ENCODE peak calls at places on chromosomes 6 and 20, in five cellular contexts. Q is breast epithelium, Y is HepG2, P is Panc1, K is spleen. I is an unnamed sample.
A peak's percentile ranks its signal among the peaks of the same experiment; 100 is the strongest.

GRCh38 chr6:108438918-108439317 is 121.8 kb upstream of the FOXO3 start:
- DNase-seq in Q (no peak), P (no peak), Y (no peak), K (no peak), I (peak; percentile 74)

GRCh38 chr6:29627762-29628418 is 5.1 kb downstream of the GABBR1 start:
- DNase-seq in P (no peak), Y (no peak), Q (no peak), K (peak; percentile 90), I (no peak)

GRCh38 chr6:593907-594212 is 63.0 kb downstream of the HUS1B start:
- DNase-seq in K (no peak), P (no peak), Q (no peak), Y (no peak), I (no peak)

GRCh38 chr6:37614059-37614940 is 83.4 kb downstream of the MDGA1 start:
- DNase-seq in Q (no peak), Y (no peak), P (no peak), K (no peak), I (no peak)

GRCh38 chr6:143575440-143575839 is 63.9 kb upstream of the FUCA2 start:
- DNase-seq in P (peak; percentile 73), K (no peak), Q (no peak), Y (peak; percentile 83), I (peak; percentile 70)

GRCh38 chr6:87154641-87155271 is 609 bp upstream of the ZNF292 start:
- DNase-seq in Y (no peak), K (no peak), Q (no peak), P (no peak), I (peak; percentile 55)

GRCh38 chr6:50264995-50265571 is 215.4 kb upstream of the DEFB112 start:
- DNase-seq in Y (peak; percentile 9), K (no peak), P (no peak), Q (no peak), I (no peak)

GRCh38 chr6:130587778-130588520 is 222.1 kb downstream of the TMEM200A start:
- DNase-seq in Y (no peak), P (no peak), K (no peak), Q (no peak), I (no peak)

GRCh38 chr6:73873081-73873480 is 177.1 kb downstream of the CD109 start:
- DNase-seq in Y (no peak), K (no peak), P (no peak), Q (no peak), I (no peak)

GRCh38 chr6:32967151-32968091 is 973 bp upstream of the BRD2 start:
- DNase-seq in K (no peak), Y (peak; percentile 87), P (no peak), Q (no peak), I (peak; percentile 76)

GRCh38 chr20:278607-279571 is 11.7 kb downstream of the C20orf96 start:
- DNase-seq in Q (peak; percentile 78), P (no peak), K (no peak), Y (no peak), I (no peak)

GRCh38 chr20:47610247-47610944 is 108.7 kb downstream of the NCOA3 start:
- DNase-seq in Y (no peak), K (no peak), P (peak; percentile 79), Q (no peak), I (peak; percentile 13)

GRCh38 chr6:105539879-105540278 is 137.0 kb upstream of the PREP start:
- DNase-seq in P (no peak), Y (no peak), K (no peak), Q (no peak), I (no peak)

GRCh38 chr6:143264291-143264834 is 186.1 kb downstream of the ADAT2 start:
- DNase-seq in K (no peak), Y (no peak), Q (no peak), P (no peak), I (no peak)

GRCh38 chr20:35883341-35883777 is 70.9 kb downstream of the SCAND1 start:
- DNase-seq in P (no peak), Y (no peak), Q (no peak), K (no peak), I (no peak)

GRCh38 chr20:35884541-35884865 is 69.8 kb downstream of the SCAND1 start:
- DNase-seq in P (no peak), Y (no peak), Q (no peak), K (no peak), I (no peak)

GRCh38 chr20:35885212-35885611 is 69.1 kb downstream of the SCAND1 start:
- DNase-seq in Q (no peak), K (no peak), P (no peak), Y (no peak), I (no peak)

GRCh38 chr20:35881676-35882075 is 72.6 kb downstream of the SCAND1 start:
- DNase-seq in K (no peak), P (no peak), Y (no peak), Q (no peak), I (no peak)

GRCh38 chr20:35883778-35884540 is 70.3 kb downstream of the SCAND1 start:
- DNase-seq in Q (peak; percentile 62), Y (peak; percentile 82), K (peak; percentile 82), P (peak; percentile 95), I (peak; percentile 74)
- TF ChIP-seq POLR2AphosphoS5 in Q (peak; percentile 43), Y (no peak), K (no peak), P (no peak), I (no peak)

GRCh38 chr20:38369387-38369786 is 23.1 kb downstream of the LBP start:
- DNase-seq in Y (peak; percentile 47), P (no peak), K (no peak), Q (no peak), I (no peak)
- TF ChIP-seq POLR2AphosphoS5 in Y (no peak), P (no peak), K (no peak), Q (no peak), I (no peak)

GRCh38 chr20:5553194-5553815 is 196.9 kb upstream of the SHLD1 start:
- DNase-seq in Q (no peak), K (no peak), Y (no peak), P (no peak), I (no peak)

GRCh38 chr20:5552154-5552553 is 198.0 kb upstream of the SHLD1 start:
- DNase-seq in Q (no peak), P (no peak), K (no peak), Y (no peak), I (no peak)

GRCh38 chr20:5551621-5552020 is 198.6 kb upstream of the SHLD1 start:
- DNase-seq in K (no peak), Y (no peak), P (no peak), Q (no peak), I (no peak)

GRCh38 chr20:5549200-5549599 is 201.0 kb upstream of the SHLD1 start:
- DNase-seq in P (no peak), K (no peak), Q (no peak), Y (no peak), I (no peak)

DNA sequence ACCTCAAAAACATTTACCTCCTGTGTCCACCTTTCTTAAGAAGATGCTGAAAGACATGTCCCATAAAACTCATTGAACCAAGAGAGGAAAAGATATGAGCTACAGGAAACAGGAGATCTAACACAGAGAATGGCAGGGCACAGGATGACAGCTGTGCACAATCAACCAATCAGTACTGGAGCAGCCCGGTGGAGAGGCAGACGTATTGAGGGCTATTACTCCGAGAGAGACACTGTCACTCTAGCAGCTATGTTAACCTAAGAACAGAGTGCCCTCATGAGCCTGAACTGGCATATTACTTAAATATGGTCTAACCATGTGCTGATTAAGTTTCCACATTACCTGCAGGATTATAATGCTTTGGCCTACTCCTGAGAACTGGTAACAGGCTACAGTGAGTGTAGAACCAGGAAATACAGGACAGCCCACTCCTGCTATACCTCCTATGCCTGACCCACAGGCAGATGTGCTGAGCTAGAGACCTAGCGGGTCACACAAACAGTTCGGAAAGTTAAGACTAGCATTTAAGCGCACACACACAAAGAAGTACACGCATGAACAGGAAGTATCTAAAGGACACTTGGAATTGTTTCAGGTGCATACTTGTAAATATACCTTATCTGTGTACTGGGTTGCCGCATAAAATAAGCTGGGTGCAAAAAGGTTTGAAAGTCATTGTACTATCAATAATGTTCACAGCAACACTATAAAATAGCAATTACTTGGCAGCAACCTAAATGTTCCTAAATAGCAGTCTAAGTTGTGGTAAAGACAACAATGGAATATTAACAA is 199.3 kb upstream of the SHLD1 start:
- DNase-seq in Q (no peak), K (no peak), P (no peak), Y (no peak), I (no peak)
- TF ChIP-seq POLR2AphosphoS5 in Q (no peak), K (no peak), P (no peak), Y (no peak), I (no peak)

GRCh38 chr20:45358282-45359068 is 4.5 kb upstream of the SYS1 start:
- DNase-seq in Y (peak; percentile 64), K (no peak), Q (peak; percentile 81), P (no peak), I (peak; percentile 84)
- TF ChIP-seq POLR2AphosphoS5 in Y (no peak), K (no peak), Q (peak; percentile 89), P (no peak), I (no peak)

GRCh38 chr6:26286168-26286854 is 78.7 kb upstream of the BTN3A2 start:
- DNase-seq in Q (peak; percentile 81), K (peak; percentile 83), Y (peak; percentile 63), P (no peak), I (peak; percentile 55)
- TF ChIP-seq POLR2AphosphoS5 in Q (peak; percentile 82), K (no peak), Y (no peak), P (peak; percentile 93), I (no peak)

GRCh38 chr6:78484181-78485064 is 382.9 kb upstream of the IRAK1BP1 start:
- DNase-seq in Q (no peak), P (no peak), Y (no peak), K (no peak), I (no peak)
- TF ChIP-seq POLR2AphosphoS5 in Q (no peak), P (no peak), Y (no peak), K (no peak), I (no peak)

GRCh38 chr6:7993399-7993798 is 70.8 kb downstream of the BLOC1S5 start:
- DNase-seq in Y (no peak), K (no peak), P (no peak), Q (no peak), I (no peak)

GRCh38 chr6:7993952-7994351 is 70.2 kb downstream of the BLOC1S5 start:
- DNase-seq in K (no peak), Q (no peak), P (no peak), Y (no peak), I (no peak)

GRCh38 chr6:7996538-7997225 is 67.5 kb downstream of the BLOC1S5 start:
- DNase-seq in P (no peak), K (no peak), Y (peak; percentile 31), Q (no peak), I (no peak)

GRCh38 chr6:7991992-7992815 is 72.0 kb downstream of the BLOC1S5 start:
- DNase-seq in K (no peak), Y (peak; percentile 69), Q (no peak), P (no peak), I (peak; percentile 14)

DNA sequence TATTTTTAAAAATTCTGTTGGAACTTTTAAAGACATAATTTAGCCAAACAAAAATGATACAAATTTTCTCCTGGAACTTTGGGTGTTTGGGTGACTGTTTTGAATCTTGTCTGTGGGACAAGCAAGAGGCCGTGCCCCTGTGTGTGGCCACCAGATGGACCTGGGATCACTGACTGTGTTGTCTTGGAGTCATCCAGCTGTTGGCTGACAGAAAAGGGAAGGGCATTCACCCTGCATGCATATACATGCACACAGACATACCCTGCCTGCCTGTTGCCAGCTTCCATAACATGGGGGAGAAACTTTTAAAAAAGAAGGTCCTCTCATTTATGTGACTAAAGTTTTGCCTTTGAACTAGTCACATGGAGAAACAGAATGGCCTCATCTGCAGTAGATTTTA is 72.7 kb downstream of the BLOC1S5 start:
- DNase-seq in P (no peak), K (no peak), Y (no peak), Q (no peak), I (no peak)
- TF ChIP-seq POLR2AphosphoS5 in P (no peak), K (no peak), Y (no peak), Q (no peak), I (no peak)

I was measured in HL-60.